ENCODE peak calls at places on chromosomes 5 and 9, in four cellular contexts. One of them, this sample, is unnamed.

GRCh38 chr9:87425202-87425601 is 72.5 kb upstream of the DAPK1 start:
- DNase-seq in K562: no peak
- DNase-seq in GM12878: no peak
- DNase-seq in HepG2: no peak
- DNase-seq in this sample: no peak

GRCh38 chr5:107564896-107565295 is 105.8 kb downstream of the EFNA5 start:
- DNase-seq in K562: no peak
- DNase-seq in GM12878: no peak
- DNase-seq in HepG2: no peak
- DNase-seq in this sample: no peak

GRCh38 chr5:159448-160172 is 31.7 kb upstream of the LRRC14B start:
- DNase-seq in K562: no peak
- DNase-seq in GM12878: no peak
- DNase-seq in HepG2: no peak
- DNase-seq in this sample: no peak

GRCh38 chr9:126470251-126470993 is 143.3 kb upstream of the LMX1B start:
- DNase-seq in K562: no peak
- DNase-seq in GM12878: no peak
- DNase-seq in HepG2: no peak
- DNase-seq in this sample: no peak

GRCh38 chr9:110125207-110125751 is 82.7 kb downstream of the C9orf152 start:
- DNase-seq in K562: no peak
- DNase-seq in GM12878: no peak
- DNase-seq in HepG2: peak
- DNase-seq in this sample: peak

GRCh38 chr5:91225848-91226686 is 157.1 kb downstream of the ARRDC3 start:
- DNase-seq in K562: no peak
- DNase-seq in GM12878: peak
- DNase-seq in HepG2: peak
- DNase-seq in this sample: peak

GRCh38 chr9:35116539-35116897 is 856 bp upstream of the ATOSB start:
- DNase-seq in K562: no peak
- DNase-seq in GM12878: no peak
- DNase-seq in HepG2: no peak
- DNase-seq in this sample: no peak

GRCh38 chr5:175752826-175753535 is 95.1 kb downstream of the HRH2 start:
- DNase-seq in K562: no peak
- DNase-seq in GM12878: no peak
- DNase-seq in HepG2: no peak
- DNase-seq in this sample: no peak

GRCh38 chr5:113274836-113275414 is 159.9 kb downstream of the TSSK1B start:
- DNase-seq in K562: no peak
- DNase-seq in GM12878: no peak
- DNase-seq in HepG2: no peak
- DNase-seq in this sample: peak

GRCh38 chr9:23577611-23578010 is 248.4 kb downstream of the ELAVL2 start:
- DNase-seq in K562: no peak
- DNase-seq in GM12878: no peak
- DNase-seq in HepG2: no peak
- DNase-seq in this sample: no peak

GRCh38 chr5:10227396-10227795 is 22.3 kb downstream of the ATPSCKMT start:
- DNase-seq in K562: no peak
- DNase-seq in GM12878: no peak
- DNase-seq in HepG2: no peak
- DNase-seq in this sample: no peak

GRCh38 chr5:56319281-56320242 is 86.4 kb upstream of the ANKRD55 start:
- DNase-seq in K562: no peak
- DNase-seq in GM12878: no peak
- DNase-seq in HepG2: peak
- DNase-seq in this sample: no peak

GRCh38 chr5:84693256-84693655 is 308.6 kb upstream of the EDIL3 start:
- DNase-seq in K562: no peak
- DNase-seq in GM12878: no peak
- DNase-seq in HepG2: no peak
- DNase-seq in this sample: no peak

GRCh38 chr9:126952180-126952960 is 37.8 kb downstream of the RALGPS1 start:
- DNase-seq in K562: no peak
- DNase-seq in GM12878: no peak
- DNase-seq in HepG2: no peak
- DNase-seq in this sample: no peak

GRCh38 chr9:120481248-120481647 is 98.7 kb downstream of the CDK5RAP2 start:
- DNase-seq in K562: no peak
- DNase-seq in GM12878: no peak
- DNase-seq in HepG2: peak
- DNase-seq in this sample: no peak

GRCh38 chr5:19608434-19608833 is 379.6 kb downstream of the CDH18 start:
- DNase-seq in K562: no peak
- DNase-seq in GM12878: no peak
- DNase-seq in HepG2: no peak
- DNase-seq in this sample: no peak

GRCh38 chr5:147234825-147235635 is at the start of gene STK32A:
- DNase-seq in K562: no peak
- DNase-seq in GM12878: no peak
- DNase-seq in HepG2: no peak
- DNase-seq in this sample: peak

GRCh38 chr5:1285141-1285540 is 9.7 kb downstream of the TERT start:
- DNase-seq in K562: no peak
- DNase-seq in GM12878: no peak
- DNase-seq in HepG2: no peak
- DNase-seq in this sample: no peak

GRCh38 chr5:111781200-111781599 is 24.2 kb upstream of the NREP start:
- DNase-seq in K562: no peak
- DNase-seq in GM12878: no peak
- DNase-seq in HepG2: no peak
- DNase-seq in this sample: no peak

GRCh38 chr5:58844395-58844794 is 261.5 kb downstream of the RAB3C start:
- DNase-seq in K562: no peak
- DNase-seq in GM12878: no peak
- DNase-seq in HepG2: no peak
- DNase-seq in this sample: no peak

GRCh38 chr9:81480828-81481604 is 208.3 kb downstream of the TLE1 start:
- DNase-seq in K562: no peak
- DNase-seq in GM12878: no peak
- DNase-seq in HepG2: no peak
- DNase-seq in this sample: no peak

GRCh38 chr9:81476808-81477207 is 212.5 kb downstream of the TLE1 start:
- DNase-seq in K562: no peak
- DNase-seq in GM12878: no peak
- DNase-seq in HepG2: no peak
- DNase-seq in this sample: no peak

GRCh38 chr9:81474792-81475191 is 214.6 kb downstream of the TLE1 start:
- DNase-seq in K562: no peak
- DNase-seq in GM12878: no peak
- DNase-seq in HepG2: no peak
- DNase-seq in this sample: no peak

GRCh38 chr9:81477669-81478068 is 211.7 kb downstream of the TLE1 start:
- DNase-seq in K562: no peak
- DNase-seq in GM12878: no peak
- DNase-seq in HepG2: no peak
- DNase-seq in this sample: no peak

DNA sequence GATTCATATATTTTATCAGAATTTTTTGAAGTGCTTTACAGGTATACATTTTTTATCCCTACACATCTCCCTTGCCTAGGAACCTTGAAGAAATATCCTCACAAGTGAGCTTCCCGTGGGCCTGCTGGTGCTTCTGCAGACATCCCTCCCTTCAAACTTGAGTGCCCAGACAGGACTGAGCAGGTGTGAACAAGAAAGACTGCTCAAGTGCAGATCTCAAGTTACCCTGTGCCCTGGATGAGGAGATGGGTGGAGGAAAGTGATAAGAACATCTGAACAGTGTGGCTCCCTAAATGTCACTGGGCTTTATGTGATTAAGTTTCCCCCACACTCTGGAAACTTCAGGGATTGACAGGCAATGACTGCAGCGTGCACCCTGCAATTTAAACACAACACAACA is 209.8 kb downstream of the TLE1 start:
- DNase-seq in K562: no peak
- DNase-seq in GM12878: no peak
- DNase-seq in HepG2: no peak
- DNase-seq in this sample: no peak
- TF ChIP-seq ATF3 in K562: no peak
- TF ChIP-seq ATF3 in GM12878: no peak
- TF ChIP-seq ATF3 in HepG2: no peak
- TF ChIP-seq ATF3 in this sample: no peak

GRCh38 chr9:125061391-125061790 is 81.9 kb downstream of the SCAI start:
- DNase-seq in K562: no peak
- DNase-seq in GM12878: no peak
- DNase-seq in HepG2: no peak
- DNase-seq in this sample: no peak

GRCh38 chr9:125066839-125067619 is 76.3 kb downstream of the SCAI start:
- DNase-seq in K562: no peak
- DNase-seq in GM12878: no peak
- DNase-seq in HepG2: no peak
- DNase-seq in this sample: no peak
- TF ChIP-seq CBFB in K562: no peak
- TF ChIP-seq CBFB in GM12878: no peak
- TF ChIP-seq CBFB in HepG2: no peak
- TF ChIP-seq CBFB in this sample: no peak

DNA sequence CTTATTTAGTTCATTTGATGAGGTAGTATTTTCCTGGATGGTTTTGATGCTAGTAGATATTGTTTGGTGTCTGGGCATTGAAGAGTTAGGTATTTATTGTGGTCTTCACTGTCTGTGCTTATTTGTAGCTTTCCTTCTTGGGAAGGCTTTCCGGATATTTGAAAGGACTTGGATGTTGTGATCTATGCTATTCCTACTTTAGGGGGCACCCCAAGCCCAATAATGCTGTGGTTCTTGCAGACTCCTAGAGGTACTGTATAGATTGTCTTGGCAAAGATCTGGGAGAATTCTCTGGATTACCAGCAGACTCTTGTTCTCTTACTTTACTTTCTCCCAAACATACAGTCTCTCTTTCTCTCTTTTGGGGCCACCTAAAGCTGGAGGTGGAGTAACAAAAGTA is 315.7 kb downstream of the MAT2B start:
- DNase-seq in K562: no peak
- DNase-seq in GM12878: no peak
- DNase-seq in HepG2: no peak
- DNase-seq in this sample: peak
- TF ChIP-seq CREM in K562: no peak
- TF ChIP-seq CREM in GM12878: no peak
- TF ChIP-seq CREM in HepG2: no peak
- TF ChIP-seq CREM in this sample: no peak

GRCh38 chr9:36832232-36832795 is 201.8 kb downstream of the PAX5 start:
- DNase-seq in K562: no peak
- DNase-seq in GM12878: no peak
- DNase-seq in HepG2: no peak
- DNase-seq in this sample: no peak

GRCh38 chr9:36831381-36832231 is 202.5 kb downstream of the PAX5 start:
- DNase-seq in K562: no peak
- DNase-seq in GM12878: no peak
- DNase-seq in HepG2: no peak
- DNase-seq in this sample: no peak

GRCh38 chr9:36834736-36835135 is 199.3 kb downstream of the PAX5 start:
- DNase-seq in K562: no peak
- DNase-seq in GM12878: no peak
- DNase-seq in HepG2: no peak
- DNase-seq in this sample: no peak

GRCh38 chr9:36835271-36835996 is 198.6 kb downstream of the PAX5 start:
- DNase-seq in K562: no peak
- DNase-seq in GM12878: no peak
- DNase-seq in HepG2: no peak
- DNase-seq in this sample: no peak

GRCh38 chr9:36833954-36834353 is 200.1 kb downstream of the PAX5 start:
- DNase-seq in K562: peak
- DNase-seq in GM12878: no peak
- DNase-seq in HepG2: no peak
- DNase-seq in this sample: peak
- TF ChIP-seq ATF3 in K562: no peak
- TF ChIP-seq ATF3 in GM12878: no peak
- TF ChIP-seq ATF3 in HepG2: no peak
- TF ChIP-seq ATF3 in this sample: no peak

GRCh38 chr9:114252394-114252793 is 70.5 kb upstream of the ORM1 start:
- DNase-seq in K562: no peak
- DNase-seq in GM12878: no peak
- DNase-seq in HepG2: no peak
- DNase-seq in this sample: no peak

GRCh38 chr9:114250648-114251047 is 72.2 kb upstream of the ORM1 start:
- DNase-seq in K562: no peak
- DNase-seq in GM12878: no peak
- DNase-seq in HepG2: no peak
- DNase-seq in this sample: no peak

GRCh38 chr9:114248274-114248673 is 74.6 kb upstream of the ORM1 start:
- DNase-seq in K562: no peak
- DNase-seq in GM12878: no peak
- DNase-seq in HepG2: no peak
- DNase-seq in this sample: no peak

GRCh38 chr9:114249424-114250234 is 73.3 kb upstream of the ORM1 start:
- DNase-seq in K562: no peak
- DNase-seq in GM12878: no peak
- DNase-seq in HepG2: no peak
- DNase-seq in this sample: no peak

GRCh38 chr9:114250235-114250568 is 72.7 kb upstream of the ORM1 start:
- DNase-seq in K562: no peak
- DNase-seq in GM12878: no peak
- DNase-seq in HepG2: no peak
- DNase-seq in this sample: no peak
- TF ChIP-seq CBFB in K562: no peak
- TF ChIP-seq CBFB in GM12878: no peak
- TF ChIP-seq CBFB in HepG2: no peak
- TF ChIP-seq CBFB in this sample: no peak

GRCh38 chr5:150138551-150139265 is 16.9 kb downstream of the PDGFRB start:
- DNase-seq in K562: no peak
- DNase-seq in GM12878: no peak
- DNase-seq in HepG2: peak
- DNase-seq in this sample: peak
- TF ChIP-seq CREM in K562: no peak
- TF ChIP-seq CREM in GM12878: no peak
- TF ChIP-seq CREM in HepG2: no peak
- TF ChIP-seq CREM in this sample: no peak

GRCh38 chr5:170262061-170262764 is 29.4 kb downstream of the C5orf58 start:
- DNase-seq in K562: no peak
- DNase-seq in GM12878: no peak
- DNase-seq in HepG2: no peak
- DNase-seq in this sample: no peak
- TF ChIP-seq ATF3 in K562: no peak
- TF ChIP-seq ATF3 in GM12878: no peak
- TF ChIP-seq ATF3 in HepG2: no peak
- TF ChIP-seq ATF3 in this sample: no peak